ENCODE peak calls at places on chromosomes 1 and 21, in seven cellular contexts. One of them, this sample, is unnamed.

GRCh38 chr1:55039342-55040082 is at the start of gene PCSK9:
- DNase-seq in sigmoid colon: no peak
- DNase-seq in spleen: no peak
- DNase-seq in GM23338: peak; percentile 81
- DNase-seq in GM12878: no peak
- DNase-seq in suprapubic skin: no peak
- DNase-seq in GM12891: no peak
- DNase-seq in this sample: no peak

GRCh38 chr1:162248854-162249535 is 127.7 kb downstream of the SPATA46 start:
- DNase-seq in sigmoid colon: no peak
- DNase-seq in spleen: no peak
- DNase-seq in GM23338: peak; percentile 78
- DNase-seq in GM12878: no peak
- DNase-seq in suprapubic skin: no peak
- DNase-seq in GM12891: no peak
- DNase-seq in this sample: no peak

GRCh38 chr1:227949341-227949921 is 1.7 kb upstream of the WNT9A start:
- DNase-seq in sigmoid colon: peak; percentile 63
- DNase-seq in spleen: peak; percentile 43
- DNase-seq in GM23338: no peak
- DNase-seq in GM12878: no peak
- DNase-seq in suprapubic skin: peak; percentile 57
- DNase-seq in GM12891: no peak
- DNase-seq in this sample: peak; percentile 35

GRCh38 chr1:234727018-234727757 is 117.2 kb upstream of the IRF2BP2 start:
- DNase-seq in sigmoid colon: peak; percentile 48
- DNase-seq in spleen: no peak
- DNase-seq in GM23338: peak; percentile 26
- DNase-seq in GM12878: peak; percentile 65
- DNase-seq in suprapubic skin: peak; percentile 58
- DNase-seq in GM12891: no peak
- DNase-seq in this sample: no peak

GRCh38 chr1:228490120-228491078 is 3.2 kb downstream of the RNF187 start:
- DNase-seq in sigmoid colon: no peak
- DNase-seq in spleen: no peak
- DNase-seq in GM23338: no peak
- DNase-seq in GM12878: no peak
- DNase-seq in suprapubic skin: no peak
- DNase-seq in GM12891: no peak
- DNase-seq in this sample: no peak

GRCh38 chr1:4033129-4033676 is 133.1 kb upstream of the C1orf174 start:
- DNase-seq in sigmoid colon: no peak
- DNase-seq in spleen: no peak
- DNase-seq in GM23338: no peak
- DNase-seq in GM12878: no peak
- DNase-seq in suprapubic skin: no peak
- DNase-seq in GM12891: no peak
- DNase-seq in this sample: no peak

GRCh38 chr1:60746278-60746761 is 336.0 kb upstream of the NFIA start:
- DNase-seq in sigmoid colon: no peak
- DNase-seq in spleen: no peak
- DNase-seq in GM23338: no peak
- DNase-seq in GM12878: no peak
- DNase-seq in suprapubic skin: no peak
- DNase-seq in GM12891: no peak
- DNase-seq in this sample: no peak

GRCh38 chr1:225923692-225924555 is at the start of gene PYCR2:
- DNase-seq in sigmoid colon: peak; percentile 98
- DNase-seq in spleen: peak; percentile 97
- DNase-seq in GM23338: peak; percentile 96
- DNase-seq in GM12878: peak; percentile 79
- DNase-seq in suprapubic skin: peak; percentile 97
- DNase-seq in GM12891: peak; percentile 99
- DNase-seq in this sample: peak; percentile 91

GRCh38 chr1:56070601-56071000 is 508.8 kb downstream of the PLPP3 start:
- DNase-seq in sigmoid colon: no peak
- DNase-seq in spleen: no peak
- DNase-seq in GM23338: no peak
- DNase-seq in GM12878: no peak
- DNase-seq in suprapubic skin: no peak
- DNase-seq in GM12891: no peak
- DNase-seq in this sample: no peak

GRCh38 chr1:6260961-6261614 is at the start of gene GPR153:
- DNase-seq in sigmoid colon: peak; percentile 79
- DNase-seq in spleen: no peak
- DNase-seq in GM23338: peak; percentile 71
- DNase-seq in GM12878: no peak
- DNase-seq in suprapubic skin: peak; percentile 79
- DNase-seq in GM12891: peak; percentile 88
- DNase-seq in this sample: no peak

GRCh38 chr21:38479641-38480515 is 18.4 kb downstream of the ERG start:
- DNase-seq in sigmoid colon: no peak
- DNase-seq in spleen: no peak
- DNase-seq in GM23338: no peak
- DNase-seq in GM12878: no peak
- DNase-seq in suprapubic skin: no peak
- DNase-seq in GM12891: no peak
- DNase-seq in this sample: no peak

GRCh38 chr1:28199328-28200233 is 23.1 kb upstream of the PTAFR start:
- DNase-seq in sigmoid colon: no peak
- DNase-seq in spleen: no peak
- DNase-seq in GM23338: no peak
- DNase-seq in GM12878: peak; percentile 99
- DNase-seq in suprapubic skin: no peak
- DNase-seq in GM12891: peak; percentile 59
- DNase-seq in this sample: no peak

GRCh38 chr1:196114193-196114592 is 494.0 kb downstream of the KCNT2 start:
- DNase-seq in sigmoid colon: no peak
- DNase-seq in spleen: no peak
- DNase-seq in GM23338: no peak
- DNase-seq in GM12878: no peak
- DNase-seq in suprapubic skin: no peak
- DNase-seq in GM12891: no peak
- DNase-seq in this sample: no peak

GRCh38 chr1:152185544-152186391 is 26.7 kb upstream of the RPTN start:
- DNase-seq in sigmoid colon: no peak
- DNase-seq in spleen: no peak
- DNase-seq in GM23338: peak; percentile 81
- DNase-seq in GM12878: no peak
- DNase-seq in suprapubic skin: no peak
- DNase-seq in GM12891: peak; percentile 25
- DNase-seq in this sample: peak; percentile 41

GRCh38 chr1:185520188-185520935 is 203.3 kb upstream of the IVNS1ABP start:
- DNase-seq in sigmoid colon: no peak
- DNase-seq in spleen: no peak
- DNase-seq in GM23338: no peak
- DNase-seq in GM12878: no peak
- DNase-seq in suprapubic skin: no peak
- DNase-seq in GM12891: no peak
- DNase-seq in this sample: no peak

GRCh38 chr1:61082336-61083013 is at the start of gene NFIA:
- DNase-seq in sigmoid colon: peak; percentile 81
- DNase-seq in spleen: peak; percentile 80
- DNase-seq in GM23338: peak; percentile 77
- DNase-seq in GM12878: no peak
- DNase-seq in suprapubic skin: no peak
- DNase-seq in GM12891: no peak
- DNase-seq in this sample: peak; percentile 52

GRCh38 chr1:32358435-32358834 is 3.9 kb downstream of the FAM229A start:
- DNase-seq in sigmoid colon: no peak
- DNase-seq in spleen: no peak
- DNase-seq in GM23338: no peak
- DNase-seq in GM12878: no peak
- DNase-seq in suprapubic skin: no peak
- DNase-seq in GM12891: no peak
- DNase-seq in this sample: no peak

GRCh38 chr1:4700801-4701200 is 46.4 kb downstream of the AJAP1 start:
- DNase-seq in sigmoid colon: no peak
- DNase-seq in spleen: peak; percentile 65
- DNase-seq in GM23338: no peak
- DNase-seq in GM12878: no peak
- DNase-seq in suprapubic skin: no peak
- DNase-seq in GM12891: no peak
- DNase-seq in this sample: no peak

GRCh38 chr1:27116697-27117096 is 38.2 kb downstream of the SLC9A1 start:
- DNase-seq in sigmoid colon: no peak
- DNase-seq in spleen: no peak
- DNase-seq in GM23338: no peak
- DNase-seq in GM12878: no peak
- DNase-seq in suprapubic skin: no peak
- DNase-seq in GM12891: no peak
- DNase-seq in this sample: no peak

GRCh38 chr1:7702365-7702764 is 68.7 kb upstream of the VAMP3 start:
- DNase-seq in sigmoid colon: no peak
- DNase-seq in spleen: no peak
- DNase-seq in GM23338: peak; percentile 62
- DNase-seq in GM12878: no peak
- DNase-seq in suprapubic skin: no peak
- DNase-seq in GM12891: no peak
- DNase-seq in this sample: no peak

GRCh38 chr1:158732524-158732923 is 12.0 kb upstream of the OR6K3 start:
- DNase-seq in sigmoid colon: no peak
- DNase-seq in spleen: no peak
- DNase-seq in GM23338: no peak
- DNase-seq in GM12878: no peak
- DNase-seq in suprapubic skin: no peak
- DNase-seq in GM12891: no peak
- DNase-seq in this sample: no peak

GRCh38 chr1:112436384-112437156 is 40.6 kb downstream of the CTTNBP2NL start:
- DNase-seq in sigmoid colon: no peak
- DNase-seq in spleen: no peak
- DNase-seq in GM23338: no peak
- DNase-seq in GM12878: no peak
- DNase-seq in suprapubic skin: no peak
- DNase-seq in GM12891: no peak
- DNase-seq in this sample: no peak

GRCh38 chr1:18948048-18948912 is 8.2 kb downstream of the IFFO2 start:
- DNase-seq in sigmoid colon: peak; percentile 85
- DNase-seq in spleen: peak; percentile 89
- DNase-seq in GM23338: no peak
- DNase-seq in GM12878: no peak
- DNase-seq in suprapubic skin: no peak
- DNase-seq in GM12891: no peak
- DNase-seq in this sample: no peak

DNA sequence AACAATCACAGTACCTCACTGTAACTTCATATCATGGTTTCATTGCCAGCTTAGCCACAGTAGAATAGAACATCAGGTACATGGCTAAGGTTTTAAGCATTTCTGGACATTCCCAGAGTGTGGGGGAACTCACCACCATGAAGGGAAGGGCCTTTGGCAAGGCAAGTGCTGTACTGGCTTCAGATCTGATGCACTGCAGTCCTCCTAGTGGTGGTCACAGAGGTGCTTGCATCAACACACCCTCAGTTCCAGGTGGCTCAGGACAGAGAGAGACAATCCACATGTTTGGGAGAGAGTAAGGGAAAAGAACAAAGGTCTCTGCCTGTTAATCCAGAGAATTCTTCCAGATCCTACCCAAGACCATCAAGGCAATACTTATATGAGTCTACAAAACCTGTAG is 528.4 kb upstream of the RGS18 start:
- DNase-seq in sigmoid colon: no peak
- DNase-seq in spleen: no peak
- DNase-seq in GM23338: peak; percentile 50
- DNase-seq in GM12878: no peak
- DNase-seq in suprapubic skin: no peak
- DNase-seq in GM12891: no peak
- DNase-seq in this sample: no peak
- TF ChIP-seq POLR2AphosphoS5 in sigmoid colon: no peak
- TF ChIP-seq POLR2AphosphoS5 in spleen: no peak
- TF ChIP-seq POLR2AphosphoS5 in GM23338: no peak
- TF ChIP-seq POLR2AphosphoS5 in GM12878: no peak
- TF ChIP-seq POLR2AphosphoS5 in suprapubic skin: no peak
- TF ChIP-seq POLR2AphosphoS5 in GM12891: no peak
- TF ChIP-seq POLR2AphosphoS5 in this sample: no peak

GRCh38 chr1:231236131-231236571 is 4.9 kb upstream of the GNPAT start:
- DNase-seq in sigmoid colon: no peak
- DNase-seq in spleen: no peak
- DNase-seq in GM23338: no peak
- DNase-seq in GM12878: no peak
- DNase-seq in suprapubic skin: no peak
- DNase-seq in GM12891: no peak
- DNase-seq in this sample: no peak
- TF ChIP-seq POLR2AphosphoS5 in sigmoid colon: no peak
- TF ChIP-seq POLR2AphosphoS5 in spleen: no peak
- TF ChIP-seq POLR2AphosphoS5 in GM23338: no peak
- TF ChIP-seq POLR2AphosphoS5 in GM12878: no peak
- TF ChIP-seq POLR2AphosphoS5 in suprapubic skin: no peak
- TF ChIP-seq POLR2AphosphoS5 in GM12891: no peak
- TF ChIP-seq POLR2AphosphoS5 in this sample: no peak

DNA sequence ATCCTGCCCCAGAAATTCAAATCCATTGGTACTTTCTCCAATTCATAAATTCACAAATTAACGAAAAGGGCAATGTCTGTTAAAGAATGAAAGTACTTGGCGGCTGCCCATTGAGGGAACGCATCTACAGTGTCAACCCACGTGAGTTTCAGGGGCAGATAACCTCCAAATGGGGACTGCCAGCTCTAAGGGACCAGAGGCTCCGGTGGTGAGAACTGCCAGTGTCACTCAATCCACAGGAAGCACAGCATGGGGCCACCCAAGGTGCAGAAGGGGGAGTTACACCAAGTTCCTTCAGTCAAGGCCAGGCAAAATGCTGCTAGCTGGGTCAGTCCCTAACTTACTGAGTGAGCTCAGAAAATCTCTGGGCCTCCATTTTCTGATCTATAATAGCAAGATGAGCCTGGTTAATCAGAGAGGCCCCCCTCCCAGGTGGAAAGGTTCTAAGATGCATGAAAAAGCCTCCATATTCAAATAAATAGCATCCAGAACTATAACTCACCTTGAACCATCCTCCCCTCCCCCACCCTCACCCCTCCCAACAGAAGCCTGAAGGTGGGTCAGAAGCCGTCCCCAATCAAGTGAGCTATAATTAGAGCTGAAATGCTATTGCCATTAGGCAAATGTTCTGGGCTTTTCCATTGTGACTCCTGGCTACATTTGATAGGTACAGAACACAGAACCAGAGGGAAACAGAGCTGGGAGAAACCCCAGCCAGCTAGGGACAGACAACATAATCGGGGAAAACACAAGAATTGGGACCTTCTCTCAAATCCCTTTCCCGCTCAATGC is 41.7 kb downstream of the LRP8 start:
- DNase-seq in sigmoid colon: no peak
- DNase-seq in spleen: no peak
- DNase-seq in GM23338: no peak
- DNase-seq in GM12878: no peak
- DNase-seq in suprapubic skin: no peak
- DNase-seq in GM12891: no peak
- DNase-seq in this sample: no peak
- TF ChIP-seq POLR2AphosphoS5 in sigmoid colon: no peak
- TF ChIP-seq POLR2AphosphoS5 in spleen: no peak
- TF ChIP-seq POLR2AphosphoS5 in GM23338: no peak
- TF ChIP-seq POLR2AphosphoS5 in GM12878: no peak
- TF ChIP-seq POLR2AphosphoS5 in suprapubic skin: no peak
- TF ChIP-seq POLR2AphosphoS5 in GM12891: no peak
- TF ChIP-seq POLR2AphosphoS5 in this sample: no peak

DNA sequence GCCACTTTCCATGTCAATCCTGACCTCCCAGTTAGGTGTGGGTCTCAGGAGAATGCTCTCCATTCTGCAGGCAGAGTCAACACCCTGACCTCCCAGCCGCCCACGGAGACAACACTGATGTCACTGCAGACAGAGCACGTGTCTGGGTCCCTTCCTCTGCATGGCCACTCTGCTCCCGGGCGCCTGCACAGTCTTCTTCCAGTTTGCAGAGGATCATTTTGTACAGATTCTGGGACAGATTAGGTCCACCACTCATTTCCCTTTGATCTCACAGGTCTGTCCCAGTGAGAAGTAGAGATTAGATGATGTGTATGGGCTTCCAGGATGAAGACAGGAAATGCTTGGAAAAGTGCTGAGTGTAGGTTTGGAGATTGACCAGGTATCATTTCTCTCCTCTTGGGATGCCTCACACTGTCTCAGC is 8.1 kb downstream of the MYBPHL start:
- DNase-seq in sigmoid colon: no peak
- DNase-seq in spleen: no peak
- DNase-seq in GM23338: no peak
- DNase-seq in GM12878: no peak
- DNase-seq in suprapubic skin: no peak
- DNase-seq in GM12891: no peak
- DNase-seq in this sample: peak; percentile 50
- TF ChIP-seq POLR2AphosphoS5 in sigmoid colon: no peak
- TF ChIP-seq POLR2AphosphoS5 in spleen: no peak
- TF ChIP-seq POLR2AphosphoS5 in GM23338: no peak
- TF ChIP-seq POLR2AphosphoS5 in GM12878: no peak
- TF ChIP-seq POLR2AphosphoS5 in suprapubic skin: no peak
- TF ChIP-seq POLR2AphosphoS5 in GM12891: no peak
- TF ChIP-seq POLR2AphosphoS5 in this sample: no peak